ENCODE peak calls at places on chromosomes 3 and 15, in seven cellular contexts. L, J, M, K, O, V and B are unnamed samples.

GRCh38 chr3:62562017-62562416 is 188.7 kb upstream of the FEZF2 start:
- DNase-seq in M (no peak), V (no peak), K (no peak), J (no peak), O (no peak), L (no peak), B (no peak)

GRCh38 chr3:13301295-13301987 is 118.7 kb downstream of the NUP210 start:
- DNase-seq in O (peak), M (no peak), L (peak), V (peak), K (no peak), J (peak), B (no peak)

GRCh38 chr3:104549099-104549714 is 817.5 kb upstream of the ALCAM start:
- DNase-seq in M (no peak), L (no peak), J (no peak), K (no peak), V (no peak), O (no peak), B (no peak)

GRCh38 chr3:107524214-107525100 is 1.7 kb downstream of the BBX start:
- DNase-seq in V (peak), O (no peak), K (no peak), L (no peak), M (peak), J (peak), B (peak)

GRCh38 chr3:192772495-192772894 is 45.2 kb upstream of the FGF12 start:
- DNase-seq in J (peak), M (peak), V (no peak), L (no peak), K (no peak), O (peak), B (no peak)

GRCh38 chr3:122982202-122983185 is 45.1 kb downstream of the SEMA5B start:
- DNase-seq in O (no peak), J (peak), V (no peak), L (no peak), K (no peak), M (no peak), B (no peak)

GRCh38 chr3:105516972-105517371 is 150.3 kb downstream of the ALCAM start:
- DNase-seq in M (no peak), O (no peak), L (no peak), J (no peak), K (no peak), V (no peak), B (no peak)

GRCh38 chr15:95845862-95846515 is 484.5 kb upstream of the NR2F2 start:
- DNase-seq in V (no peak), L (no peak), O (no peak), M (no peak), K (no peak), J (no peak), B (no peak)

GRCh38 chr15:99683000-99683670 is 50.1 kb downstream of the LYSMD4 start:
- DNase-seq in O (no peak), M (no peak), L (no peak), V (no peak), K (no peak), J (no peak), B (no peak)

GRCh38 chr15:80778964-80779657 is at the start of gene CEMIP:
- DNase-seq in L (no peak), V (peak), J (peak), K (peak), M (peak), O (peak), B (peak)

GRCh38 chr3:122085666-122086065 is 30.5 kb downstream of the CD86 start:
- DNase-seq in K (no peak), V (no peak), J (no peak), L (no peak), M (no peak), O (no peak), B (no peak)

GRCh38 chr3:5517921-5518320 is 330.4 kb downstream of the EDEM1 start:
- DNase-seq in V (no peak), L (no peak), M (no peak), K (no peak), O (no peak), J (no peak), B (no peak)

GRCh38 chr3:9862391-9863235 is 17.4 kb downstream of the CIDEC start:
- DNase-seq in V (peak), M (peak), O (peak), L (no peak), K (peak), J (peak), B (peak)

GRCh38 chr3:168620854-168621253 is 525.1 kb upstream of the GOLIM4 start:
- DNase-seq in O (peak), V (no peak), L (no peak), J (peak), M (peak), K (no peak), B (no peak)

GRCh38 chr15:47813985-47814384 is 96.7 kb downstream of the SEMA6D start:
- DNase-seq in J (no peak), V (no peak), K (no peak), O (no peak), M (no peak), L (peak), B (peak)

GRCh38 chr3:123459867-123460266 is 11.0 kb upstream of the ADCY5 start:
- DNase-seq in K (no peak), J (no peak), O (no peak), V (no peak), L (no peak), M (no peak), B (no peak)

GRCh38 chr15:100279849-100280248 is 61.9 kb downstream of the ADAMTS17 start:
- DNase-seq in J (no peak), V (no peak), O (no peak), L (no peak), K (no peak), M (no peak), B (no peak)

GRCh38 chr15:35980719-35981118 is 434.8 kb upstream of the DPH6 start:
- DNase-seq in L (no peak), J (no peak), M (no peak), O (no peak), K (no peak), V (no peak), B (no peak)

GRCh38 chr3:141941093-141941492 is 64.7 kb downstream of the ATP1B3 start:
- DNase-seq in V (no peak), L (no peak), J (no peak), K (no peak), O (no peak), M (peak), B (no peak)

GRCh38 chr3:29922990-29923746 is 642.3 kb downstream of the RBMS3 start:
- DNase-seq in J (peak), K (no peak), M (peak), O (no peak), V (no peak), L (no peak), B (no peak)

GRCh38 chr3:185714085-185714484 is 110.8 kb downstream of the IGF2BP2 start:
- DNase-seq in V (no peak), L (no peak), J (no peak), M (no peak), K (no peak), O (no peak), B (no peak)

GRCh38 chr3:180433172-180433571 is 168.8 kb upstream of the TTC14 start:
- DNase-seq in O (no peak), K (no peak), M (no peak), V (no peak), J (no peak), L (no peak), B (no peak)

GRCh38 chr3:179688847-179689246 is 36.0 kb downstream of the USP13 start:
- DNase-seq in L (no peak), K (no peak), J (no peak), V (no peak), O (no peak), M (no peak), B (no peak)

GRCh38 chr3:109707642-109708041 is 370.3 kb upstream of the DPPA4 start:
- DNase-seq in K (no peak), O (no peak), L (no peak), M (no peak), J (no peak), V (no peak), B (no peak)

GRCh38 chr3:119240101-119240581 is 537 bp downstream of the B4GALT4 start:
- DNase-seq in M (no peak), J (peak), L (no peak), V (peak), K (no peak), O (no peak), B (no peak)

GRCh38 chr15:75982468-75982867 is 29.8 kb downstream of the NRG4 start:
- DNase-seq in J (no peak), O (no peak), K (no peak), M (no peak), L (no peak), V (no peak), B (no peak)

GRCh38 chr3:50390523-50391177 is 31.3 kb upstream of the TMEM115 start:
- DNase-seq in K (no peak), V (peak), O (no peak), J (no peak), L (no peak), M (peak), B (no peak)

GRCh38 chr3:96996009-96996408 is 181.6 kb downstream of the EPHA6 start:
- DNase-seq in V (no peak), L (no peak), K (no peak), M (no peak), J (no peak), O (no peak), B (no peak)

DNA sequence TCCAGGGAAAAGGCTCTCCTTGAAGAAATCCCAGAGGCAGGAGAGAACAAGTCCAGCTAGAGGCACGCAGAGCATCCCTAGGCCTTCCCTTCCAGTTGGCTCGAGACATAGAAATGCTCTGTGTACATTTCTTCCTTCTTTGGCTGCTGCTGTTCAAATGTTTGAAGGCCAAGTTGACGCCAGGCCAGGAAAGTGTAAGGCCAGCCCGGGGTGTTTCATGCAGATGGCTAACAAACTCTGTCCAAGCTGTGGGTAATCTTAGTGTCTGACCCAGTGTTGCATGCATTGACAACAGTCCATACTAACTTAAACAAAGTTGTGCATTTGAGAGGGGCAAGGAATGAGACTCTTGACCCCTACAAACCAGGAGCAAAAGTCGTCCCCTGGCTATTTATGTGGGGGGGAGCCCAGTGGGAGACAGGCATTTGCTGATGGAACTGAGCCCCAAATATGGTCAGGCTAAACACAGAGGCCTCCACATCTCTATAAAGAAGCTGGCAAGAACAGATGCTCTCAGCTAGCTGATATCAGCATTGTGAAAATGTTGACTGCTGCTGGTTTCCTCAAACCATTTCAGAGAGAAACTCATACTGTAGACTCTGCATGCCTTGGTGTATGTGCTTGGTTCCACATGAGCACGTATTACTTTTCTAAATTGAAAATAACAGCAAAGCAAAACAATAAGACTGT is 139.5 kb downstream of the ADAMTS9 start:
- DNase-seq in J (no peak), M (no peak), O (no peak), V (no peak), K (no peak), L (no peak), B (no peak)
- TF ChIP-seq POLR2AphosphoS5 in J (no peak), M (no peak), O (no peak), V (no peak), K (no peak), L (no peak), B (no peak)

DNA sequence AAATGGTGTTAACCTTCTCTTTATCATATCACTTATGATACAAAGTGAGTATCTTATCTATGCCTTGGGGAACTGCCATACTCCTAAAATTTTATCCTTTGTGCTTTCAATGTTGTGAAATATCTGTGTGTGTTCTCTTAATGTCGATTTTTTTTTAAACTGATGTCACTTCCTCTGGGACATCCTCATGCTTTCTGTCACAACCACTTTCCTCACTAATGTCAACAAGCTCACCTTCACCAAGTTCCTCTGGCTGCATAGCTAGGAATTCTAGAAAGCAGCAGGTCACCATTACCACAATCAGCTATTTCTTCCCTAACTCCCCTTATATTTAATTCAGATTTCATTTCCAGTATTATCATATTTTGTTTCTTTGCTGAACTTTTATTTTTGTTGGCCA is 369.1 kb downstream of the ULK4 start:
- DNase-seq in K (no peak), J (no peak), M (no peak), O (no peak), V (no peak), L (no peak), B (no peak)
- TF ChIP-seq TAF1 in K (no peak), J (no peak), M (no peak), O (no peak), V (no peak), L (no peak), B (no peak)

DNA sequence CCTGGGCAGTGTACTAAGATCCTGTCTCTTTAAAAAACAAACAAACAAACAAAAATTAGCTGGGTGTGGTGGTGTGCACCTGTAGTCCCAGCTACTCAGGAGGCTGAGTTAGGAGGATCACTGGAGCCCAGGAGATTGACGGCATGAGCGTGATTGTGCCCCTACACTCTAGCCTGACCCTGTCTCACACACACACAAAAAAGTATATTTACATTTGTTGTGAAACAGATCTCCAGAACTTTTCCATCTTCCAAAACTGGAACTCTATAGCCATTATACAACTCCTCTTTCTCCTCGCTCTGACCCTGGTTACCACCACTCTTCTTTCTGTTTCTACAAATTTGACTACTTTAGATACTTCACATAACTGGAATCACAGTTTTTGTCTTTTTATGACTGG is 56.0 kb upstream of the CCNB2 start:
- DNase-seq in K (no peak), L (no peak), V (no peak), M (no peak), J (no peak), O (no peak), B (no peak)
- TF ChIP-seq POLR2AphosphoS5 in K (no peak), L (no peak), V (no peak), M (no peak), J (no peak), O (no peak), B (no peak)

GRCh38 chr3:31077826-31078225 is 183.4 kb upstream of the GADL1 start:
- DNase-seq in V (no peak), L (no peak), K (no peak), J (no peak), M (no peak), O (no peak), B (no peak)
- TF ChIP-seq TAF1 in V (no peak), L (no peak), K (no peak), J (no peak), M (no peak), O (no peak), B (no peak)

GRCh38 chr3:43621974-43622739 is at the start of gene ANO10:
- DNase-seq in J (peak), O (peak), L (peak), V (peak), M (peak), K (peak), B (peak)
- TF ChIP-seq POLR2AphosphoS5 in J (peak), O (peak), L (no peak), V (peak), M (peak), K (no peak), B (no peak)

DNA sequence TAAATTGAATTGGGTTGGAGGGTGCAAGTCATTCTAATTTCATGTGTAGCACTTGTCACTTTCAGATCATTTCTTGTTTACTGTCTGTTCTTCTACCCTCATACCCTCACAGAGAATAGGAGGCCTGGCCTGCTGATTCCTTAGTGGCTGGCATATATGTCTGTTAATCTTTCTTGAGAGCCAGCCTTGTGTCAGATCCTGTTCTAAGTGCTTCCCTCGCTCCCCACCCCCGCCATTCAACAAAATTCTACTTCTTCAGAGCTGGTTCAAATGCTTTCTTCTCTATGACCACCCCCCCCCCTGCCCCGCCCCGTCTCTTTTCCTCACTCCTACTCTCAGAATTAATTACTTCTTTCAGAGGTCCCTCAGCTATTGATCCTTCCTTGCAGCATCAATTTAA is 1.5 kb upstream of the U2SURP start:
- DNase-seq in O (no peak), J (no peak), M (no peak), V (peak), L (no peak), K (no peak), B (no peak)
- TF ChIP-seq TAF1 in O (no peak), J (no peak), M (no peak), V (no peak), L (no peak), K (no peak), B (no peak)